ENCODE peak calls at places on chromosomes 1 and 21, in four cellular contexts. Y is SJSA1, Q is mammary epithelial cell, W is adipocyte. V is an unnamed sample.

GRCh38 chr1:42888013-42888633 is 41.7 kb downstream of the ZNF691 start:
- DNase-seq in Y (no peak), Q (no peak), W (no peak), V (no peak)

GRCh38 chr1:239717097-239718051 is 331.0 kb downstream of the CHRM3 start:
- DNase-seq in Y (no peak), Q (no peak), W (no peak), V (peak; percentile 45)

GRCh38 chr1:104294259-104294658 is 544.6 kb downstream of the AMY1C start:
- DNase-seq in Y (no peak), Q (no peak), W (no peak), V (no peak)

GRCh38 chr1:241356519-241357365 is at the start of gene RGS7:
- DNase-seq in Y (peak; percentile 34), Q (peak; percentile 22), W (peak; percentile 88), V (peak; percentile 32)

GRCh38 chr21:31576428-31576827 is 83.1 kb upstream of the SOD1 start:
- DNase-seq in Y (no peak), Q (no peak), W (no peak), V (peak; percentile 35)

GRCh38 chr1:63322944-63323865 is 838 bp downstream of the FOXD3 start:
- DNase-seq in Y (peak; percentile 19), Q (peak; percentile 21), W (no peak), V (no peak)

GRCh38 chr1:162756523-162756922 is 34.0 kb upstream of the HSD17B7 start:
- DNase-seq in Y (no peak), Q (peak; percentile 46), W (no peak), V (peak; percentile 15)

GRCh38 chr1:18989956-18990355 is 33.5 kb upstream of the IFFO2 start:
- DNase-seq in Y (no peak), Q (no peak), W (no peak), V (no peak)

GRCh38 chr1:182095946-182096345 is 34.4 kb upstream of the ZNF648 start:
- DNase-seq in Y (no peak), Q (peak; percentile 47), W (no peak), V (no peak)

GRCh38 chr1:182102042-182102416 is 40.5 kb upstream of the ZNF648 start:
- DNase-seq in Y (no peak), Q (no peak), W (no peak), V (no peak)

GRCh38 chr1:182098301-182098700 is 36.8 kb upstream of the ZNF648 start:
- DNase-seq in Y (no peak), Q (no peak), W (no peak), V (no peak)

GRCh38 chr1:182107218-182107617 is 45.7 kb upstream of the ZNF648 start:
- DNase-seq in Y (no peak), Q (peak; percentile 54), W (no peak), V (no peak)

GRCh38 chr1:182101415-182102041 is 40.0 kb upstream of the ZNF648 start:
- DNase-seq in Y (no peak), Q (peak; percentile 84), W (no peak), V (peak; percentile 5)
- H3K27me3 ChIP-seq in Y (no peaks in the 10 kb centered on the region), Q (no peaks in the 10 kb centered on the region), W (peaks cover 30% of the 10 kb centered on the region), V (peaks cover 6% of the 10 kb centered on the region)

GRCh38 chr1:4336507-4336906 is 317.9 kb upstream of the AJAP1 start:
- DNase-seq in Y (no peak), Q (no peak), W (no peak), V (no peak)
- H3K9me3 ChIP-seq in Y (peaks cover 6% of the 10 kb centered on the region), Q (peaks cover 25% of the 10 kb centered on the region), W (peaks cover 17% of the 10 kb centered on the region), V (peaks cover 16% of the 10 kb centered on the region)

GRCh38 chr1:20760322-20760721 is 26.8 kb downstream of the HP1BP3 start:
- DNase-seq in Y (no peak), Q (no peak), W (no peak), V (no peak)
- H3K27me3 ChIP-seq in Y (no peaks in the 10 kb centered on the region), Q (no peaks in the 10 kb centered on the region), W (no peaks in the 10 kb centered on the region), V (no peaks in the 10 kb centered on the region)

DNA sequence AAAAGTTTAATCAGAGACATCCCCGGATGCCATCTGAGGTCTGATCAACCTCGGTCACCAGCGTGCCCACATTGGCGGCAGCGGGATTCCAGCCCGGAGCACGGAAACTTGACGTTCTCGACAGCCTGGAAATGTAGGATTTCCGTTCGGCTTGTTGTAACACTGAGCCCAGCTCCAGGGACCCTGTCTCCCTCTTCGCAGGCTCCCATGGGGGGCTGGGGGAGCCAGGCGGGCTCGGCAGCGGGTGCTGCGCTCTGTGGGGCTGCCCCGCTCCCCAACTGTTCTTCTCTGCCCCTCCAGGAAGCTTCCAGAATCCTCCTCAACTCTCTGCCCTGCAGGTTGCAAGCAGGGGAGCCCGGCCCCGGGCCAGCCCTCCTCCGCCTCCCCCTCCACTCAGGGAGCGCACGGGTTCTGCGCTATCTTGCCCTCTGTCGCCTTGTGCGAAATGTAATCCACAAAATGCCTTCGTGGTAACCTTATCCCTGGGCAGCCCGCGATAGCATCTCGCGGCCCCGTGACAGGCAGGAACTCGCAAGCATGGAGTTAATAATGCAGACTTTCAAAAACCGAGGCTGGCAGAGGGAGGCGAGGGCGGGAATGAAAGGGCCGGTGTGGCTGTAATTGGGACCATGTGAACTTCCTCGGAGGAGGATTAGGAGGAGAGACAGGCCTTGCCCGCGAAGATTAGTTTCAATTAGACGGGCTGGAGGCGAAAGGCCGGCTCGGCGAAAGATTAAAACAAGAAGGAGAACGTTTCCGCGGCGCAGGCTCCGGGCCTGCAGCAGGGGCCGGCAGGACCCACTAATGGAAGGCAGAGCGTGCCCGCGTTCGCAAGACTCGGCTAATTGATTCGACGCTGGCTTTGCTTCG is 53.9 kb upstream of the TTC34 start:
- DNase-seq in Y (no peak), Q (no peak), W (no peak), V (no peak)
- H3K9me3 ChIP-seq in Y (peaks cover 7% of the 10 kb centered on the region), Q (peaks cover 43% of the 10 kb centered on the region), W (no peaks in the 10 kb centered on the region), V (peaks cover 3% of the 10 kb centered on the region)

GRCh38 chr1:156385534-156386031 is 16.6 kb downstream of the RHBG start:
- DNase-seq in Y (peak; percentile 61), Q (peak; percentile 32), W (peak; percentile 89), V (peak; percentile 18)
- H3K27me3 ChIP-seq in Y (peaks cover 29% of the 10 kb centered on the region), Q (peaks cover 6% of the 10 kb centered on the region), W (peaks cover 41% of the 10 kb centered on the region), V (peaks cover 22% of the 10 kb centered on the region)

GRCh38 chr1:155967410-155968400 is 10.6 kb downstream of the ARHGEF2 start:
- DNase-seq in Y (no peak), Q (no peak), W (no peak), V (no peak)

GRCh38 chr1:155966750-155967149 is 11.6 kb downstream of the ARHGEF2 start:
- DNase-seq in Y (no peak), Q (no peak), W (no peak), V (no peak)

GRCh38 chr1:155970531-155971167 is 7.7 kb downstream of the ARHGEF2 start:
- DNase-seq in Y (peak; percentile 60), Q (no peak), W (peak; percentile 75), V (peak; percentile 70)

GRCh38 chr1:155969377-155969791 is 9.0 kb downstream of the ARHGEF2 start:
- DNase-seq in Y (no peak), Q (no peak), W (no peak), V (no peak)

GRCh38 chr1:155968670-155969069 is 9.7 kb downstream of the ARHGEF2 start:
- DNase-seq in Y (no peak), Q (no peak), W (no peak), V (no peak)
- H3K9me3 ChIP-seq in Y (no peaks in the 10 kb centered on the region), Q (no peaks in the 10 kb centered on the region), W (no peaks in the 10 kb centered on the region), V (no peaks in the 10 kb centered on the region)

GRCh38 chr1:228009828-228010775 is 3.3 kb downstream of the WNT3A start:
- DNase-seq in Y (no peak), Q (no peak), W (no peak), V (no peak)

GRCh38 chr1:228012555-228012954 is 5.8 kb downstream of the WNT3A start:
- DNase-seq in Y (no peak), Q (no peak), W (no peak), V (no peak)

GRCh38 chr1:228011721-228012311 is 5.0 kb downstream of the WNT3A start:
- DNase-seq in Y (no peak), Q (peak; percentile 26), W (no peak), V (no peak)

GRCh38 chr1:228009116-228009827 is 2.5 kb downstream of the WNT3A start:
- DNase-seq in Y (no peak), Q (no peak), W (no peak), V (no peak)

DNA sequence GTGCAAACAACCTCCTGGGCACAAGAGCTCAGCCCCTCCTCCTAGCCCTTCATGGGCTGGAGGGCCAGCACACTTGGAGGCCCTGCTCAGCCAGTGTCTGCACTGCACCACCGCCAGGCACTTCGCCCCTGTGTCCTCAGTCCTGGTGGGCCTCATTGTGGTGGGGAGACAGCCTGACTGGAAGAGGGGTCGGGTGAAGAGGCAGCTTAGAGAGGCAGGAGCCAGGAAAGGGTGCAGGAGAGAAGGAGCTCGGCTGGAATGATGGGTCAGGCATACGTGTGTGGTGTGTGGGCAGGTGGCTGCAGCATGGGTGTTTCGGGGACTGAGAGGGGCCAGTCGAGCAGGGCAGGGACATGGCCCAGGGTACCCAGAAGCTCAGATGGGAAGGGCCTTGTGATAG is 4.1 kb downstream of the WNT3A start:
- DNase-seq in Y (no peak), Q (no peak), W (no peak), V (no peak)
- H3K27me3 ChIP-seq in Y (peaks cover 47% of the 10 kb centered on the region), Q (peaks cover 30% of the 10 kb centered on the region), W (peaks cover 44% of the 10 kb centered on the region), V (peaks cover 28% of the 10 kb centered on the region)

GRCh38 chr1:54825696-54826095 is 24.6 kb upstream of the TTC22 start:
- DNase-seq in Y (no peak), Q (no peak), W (no peak), V (no peak)

GRCh38 chr1:54823670-54824069 is 22.5 kb upstream of the TTC22 start:
- DNase-seq in Y (no peak), Q (no peak), W (no peak), V (no peak)

GRCh38 chr1:54826226-54826816 is 25.2 kb upstream of the TTC22 start:
- DNase-seq in Y (no peak), Q (no peak), W (no peak), V (no peak)
- H3K9me3 ChIP-seq in Y (no peaks in the 10 kb centered on the region), Q (peaks cover 3% of the 10 kb centered on the region), W (peaks cover 51% of the 10 kb centered on the region), V (peaks cover 4% of the 10 kb centered on the region)

DNA sequence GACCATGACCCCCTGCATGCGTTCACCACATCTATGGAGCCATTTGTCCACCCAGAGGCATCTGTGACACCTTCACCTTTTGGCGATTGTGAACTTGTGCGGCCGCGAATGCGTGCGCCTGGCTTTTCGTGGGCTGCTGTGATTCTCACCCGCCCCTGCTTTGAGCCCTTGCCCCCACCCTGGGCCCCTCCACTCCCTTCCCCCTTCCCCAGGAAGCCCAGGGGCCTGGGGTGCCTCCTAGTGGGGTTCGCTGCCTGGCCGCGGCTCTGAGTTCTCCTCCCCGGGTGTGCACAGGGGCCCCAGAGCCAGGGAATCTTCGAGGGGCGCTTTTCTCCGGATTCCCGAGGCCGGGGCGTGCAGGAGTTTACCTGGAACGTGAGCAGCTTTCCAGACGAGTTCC is 97.9 kb upstream of the ACTRT2 start:
- DNase-seq in Y (no peak), Q (no peak), W (no peak), V (no peak)
- H3K27me3 ChIP-seq in Y (no peaks in the 10 kb centered on the region), Q (no peaks in the 10 kb centered on the region), W (peaks cover 27% of the 10 kb centered on the region), V (no peaks in the 10 kb centered on the region)